ENCODE peak calls at places on chromosome 12, in five cellular contexts. One of them, this sample, is unnamed.

GRCh38 chr12:6092784-6093722 is 31.4 kb downstream of the VWF start:
- DNase-seq in HepG2: no peak
- DNase-seq in GM12878: no peak
- DNase-seq in HEK293T: no peak
- DNase-seq in H1: no peak
- DNase-seq in this sample: no peak

GRCh38 chr12:74021937-74022336 is 515.7 kb upstream of the ATXN7L3B start:
- DNase-seq in HEK293T: peak
- DNase-seq in GM12878: no peak
- DNase-seq in H1: peak
- DNase-seq in HepG2: peak
- DNase-seq in this sample: peak

GRCh38 chr12:4293299-4293941 is 19.9 kb downstream of the CCND2 start:
- DNase-seq in HepG2: no peak
- DNase-seq in H1: no peak
- DNase-seq in GM12878: no peak
- DNase-seq in HEK293T: no peak
- DNase-seq in this sample: no peak

GRCh38 chr12:126027816-126028215 is 962.6 kb downstream of the AACS start:
- DNase-seq in HepG2: no peak
- DNase-seq in H1: no peak
- DNase-seq in GM12878: no peak
- DNase-seq in HEK293T: no peak
- DNase-seq in this sample: no peak

GRCh38 chr12:92424338-92424737 is 278.5 kb upstream of the PLEKHG7 start:
- DNase-seq in H1: peak
- DNase-seq in HepG2: no peak
- DNase-seq in GM12878: no peak
- DNase-seq in HEK293T: no peak
- DNase-seq in this sample: peak

GRCh38 chr12:96227365-96228106 is 33.4 kb downstream of the ELK3 start:
- DNase-seq in H1: no peak
- DNase-seq in HEK293T: no peak
- DNase-seq in GM12878: no peak
- DNase-seq in HepG2: no peak
- DNase-seq in this sample: no peak

GRCh38 chr12:64390275-64390851 is at the start of gene C12orf56:
- DNase-seq in HepG2: no peak
- DNase-seq in GM12878: no peak
- DNase-seq in H1: no peak
- DNase-seq in HEK293T: no peak
- DNase-seq in this sample: no peak

GRCh38 chr12:75656650-75657049 is 145.2 kb upstream of the KRR1 start:
- DNase-seq in H1: no peak
- DNase-seq in GM12878: no peak
- DNase-seq in HEK293T: no peak
- DNase-seq in HepG2: peak
- DNase-seq in this sample: no peak

GRCh38 chr12:109253913-109254544 is 55.1 kb downstream of the FOXN4 start:
- DNase-seq in HepG2: no peak
- DNase-seq in H1: no peak
- DNase-seq in GM12878: no peak
- DNase-seq in HEK293T: no peak
- DNase-seq in this sample: no peak

GRCh38 chr12:20369164-20370000 is 1.0 kb downstream of the PDE3A start:
- DNase-seq in HEK293T: peak
- DNase-seq in GM12878: no peak
- DNase-seq in H1: peak
- DNase-seq in HepG2: no peak
- DNase-seq in this sample: peak

GRCh38 chr12:9760699-9761406 is at the start of gene CD69:
- DNase-seq in GM12878: peak
- DNase-seq in H1: no peak
- DNase-seq in HepG2: no peak
- DNase-seq in HEK293T: no peak
- DNase-seq in this sample: no peak

GRCh38 chr12:80697270-80697887 is 10.1 kb upstream of the MYF6 start:
- DNase-seq in HepG2: no peak
- DNase-seq in GM12878: no peak
- DNase-seq in HEK293T: no peak
- DNase-seq in H1: no peak
- DNase-seq in this sample: no peak

GRCh38 chr12:67772276-67773169 is 124.0 kb downstream of the DYRK2 start:
- DNase-seq in HEK293T: peak
- DNase-seq in HepG2: no peak
- DNase-seq in H1: peak
- DNase-seq in GM12878: no peak
- DNase-seq in this sample: peak

GRCh38 chr12:85831327-85831990 is 4.8 kb downstream of the RASSF9 start:
- DNase-seq in GM12878: no peak
- DNase-seq in H1: no peak
- DNase-seq in HepG2: no peak
- DNase-seq in HEK293T: no peak
- DNase-seq in this sample: no peak

GRCh38 chr12:63955831-63956685 is 111.6 kb downstream of the SRGAP1 start:
- DNase-seq in HepG2: no peak
- DNase-seq in H1: no peak
- DNase-seq in HEK293T: no peak
- DNase-seq in GM12878: no peak
- DNase-seq in this sample: no peak

GRCh38 chr12:114626-115211 is 48.2 kb downstream of the IQSEC3 start:
- DNase-seq in HEK293T: no peak
- DNase-seq in GM12878: no peak
- DNase-seq in H1: no peak
- DNase-seq in HepG2: no peak
- DNase-seq in this sample: no peak

GRCh38 chr12:1629338-1630080 is 478 bp downstream of the WNT5B start:
- DNase-seq in GM12878: no peak
- DNase-seq in HepG2: peak
- DNase-seq in H1: no peak
- DNase-seq in HEK293T: no peak
- DNase-seq in this sample: no peak

GRCh38 chr12:1628671-1629337 is at the start of gene WNT5B:
- DNase-seq in H1: no peak
- DNase-seq in GM12878: no peak
- DNase-seq in HepG2: no peak
- DNase-seq in HEK293T: no peak
- DNase-seq in this sample: no peak

GRCh38 chr12:1630827-1631591 is 2.0 kb downstream of the WNT5B start:
- DNase-seq in HepG2: peak
- DNase-seq in HEK293T: no peak
- DNase-seq in H1: no peak
- DNase-seq in GM12878: no peak
- DNase-seq in this sample: no peak

GRCh38 chr12:1632702-1633101 is 3.7 kb downstream of the WNT5B start:
- DNase-seq in H1: no peak
- DNase-seq in HepG2: no peak
- DNase-seq in GM12878: no peak
- DNase-seq in HEK293T: no peak
- DNase-seq in this sample: no peak

DNA sequence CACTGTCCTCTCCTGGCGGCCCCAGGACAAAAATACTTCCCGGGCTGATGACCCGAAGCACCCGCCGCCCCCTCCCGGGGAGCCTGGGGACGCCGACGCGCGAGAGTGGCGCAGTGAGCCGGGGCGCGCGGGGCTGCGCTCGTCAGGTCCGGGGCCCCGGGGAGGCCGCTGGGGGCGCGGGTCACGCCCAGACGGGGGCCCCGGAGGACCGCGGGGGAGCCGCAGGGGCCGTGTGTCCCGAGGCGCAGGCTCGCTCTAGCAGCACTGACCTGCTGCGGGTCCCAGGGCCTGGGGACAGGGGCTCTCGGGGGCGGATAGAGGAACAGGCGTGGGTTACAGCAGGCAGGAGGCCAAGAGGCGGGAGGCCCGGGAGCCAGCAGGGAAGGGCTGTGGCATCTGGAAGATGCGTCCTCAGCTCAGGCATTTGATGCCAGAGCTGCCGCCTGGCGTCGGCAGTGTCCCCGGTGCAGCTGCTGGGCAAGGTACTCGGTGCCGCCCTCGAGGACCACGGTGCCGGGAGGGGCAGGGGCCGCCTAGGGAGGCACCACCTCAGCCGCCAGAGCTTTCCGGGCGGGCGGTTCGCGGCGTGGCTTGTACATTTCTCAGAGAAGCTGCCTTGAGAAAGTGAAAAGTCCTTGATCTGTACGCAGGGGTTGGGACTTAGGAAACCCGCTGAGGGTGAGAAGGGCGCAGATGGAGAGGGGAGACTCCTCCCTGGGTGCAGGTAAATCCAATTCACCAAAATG is 1.2 kb downstream of the WNT5B start:
- DNase-seq in GM12878: no peak
- DNase-seq in H1: no peak
- DNase-seq in HEK293T: no peak
- DNase-seq in HepG2: no peak
- DNase-seq in this sample: no peak
- TF ChIP-seq SUZ12 in GM12878: peak
- TF ChIP-seq SUZ12 in H1: no peak
- TF ChIP-seq SUZ12 in HEK293T: no peak
- TF ChIP-seq SUZ12 in HepG2: no peak
- TF ChIP-seq SUZ12 in this sample: peak

GRCh38 chr12:40145896-40146295 is 40.0 kb upstream of the SLC2A13 start:
- DNase-seq in H1: no peak
- DNase-seq in GM12878: no peak
- DNase-seq in HepG2: no peak
- DNase-seq in HEK293T: no peak
- DNase-seq in this sample: no peak
- TF ChIP-seq SUZ12 in H1: no peak
- TF ChIP-seq SUZ12 in GM12878: no peak
- TF ChIP-seq SUZ12 in HepG2: no peak
- TF ChIP-seq SUZ12 in HEK293T: no peak
- TF ChIP-seq SUZ12 in this sample: no peak

GRCh38 chr12:70277973-70278372 is 34.7 kb downstream of the CNOT2 start:
- DNase-seq in H1: no peak
- DNase-seq in HEK293T: no peak
- DNase-seq in GM12878: no peak
- DNase-seq in HepG2: no peak
- DNase-seq in this sample: no peak
- TF ChIP-seq SUZ12 in H1: no peak
- TF ChIP-seq SUZ12 in HEK293T: no peak
- TF ChIP-seq SUZ12 in GM12878: no peak
- TF ChIP-seq SUZ12 in HepG2: no peak
- TF ChIP-seq SUZ12 in this sample: no peak

GRCh38 chr12:116365606-116366455 is 88.3 kb upstream of the MED13L start:
- DNase-seq in H1: no peak
- DNase-seq in HepG2: no peak
- DNase-seq in GM12878: no peak
- DNase-seq in HEK293T: no peak
- DNase-seq in this sample: no peak

GRCh38 chr12:116365114-116365513 is 87.6 kb upstream of the MED13L start:
- DNase-seq in GM12878: no peak
- DNase-seq in H1: no peak
- DNase-seq in HepG2: no peak
- DNase-seq in HEK293T: no peak
- DNase-seq in this sample: no peak

GRCh38 chr12:116368196-116369194 is 91.0 kb upstream of the MED13L start:
- DNase-seq in HEK293T: no peak
- DNase-seq in H1: no peak
- DNase-seq in HepG2: no peak
- DNase-seq in GM12878: no peak
- DNase-seq in this sample: no peak

GRCh38 chr12:116366456-116366776 is 88.9 kb upstream of the MED13L start:
- DNase-seq in HepG2: no peak
- DNase-seq in GM12878: no peak
- DNase-seq in H1: no peak
- DNase-seq in HEK293T: no peak
- DNase-seq in this sample: no peak

GRCh38 chr12:116366824-116367223 is 89.3 kb upstream of the MED13L start:
- DNase-seq in HepG2: no peak
- DNase-seq in GM12878: no peak
- DNase-seq in HEK293T: no peak
- DNase-seq in H1: no peak
- DNase-seq in this sample: no peak
- TF ChIP-seq SUZ12 in HepG2: no peak
- TF ChIP-seq SUZ12 in GM12878: no peak
- TF ChIP-seq SUZ12 in HEK293T: no peak
- TF ChIP-seq SUZ12 in H1: no peak
- TF ChIP-seq SUZ12 in this sample: no peak

DNA sequence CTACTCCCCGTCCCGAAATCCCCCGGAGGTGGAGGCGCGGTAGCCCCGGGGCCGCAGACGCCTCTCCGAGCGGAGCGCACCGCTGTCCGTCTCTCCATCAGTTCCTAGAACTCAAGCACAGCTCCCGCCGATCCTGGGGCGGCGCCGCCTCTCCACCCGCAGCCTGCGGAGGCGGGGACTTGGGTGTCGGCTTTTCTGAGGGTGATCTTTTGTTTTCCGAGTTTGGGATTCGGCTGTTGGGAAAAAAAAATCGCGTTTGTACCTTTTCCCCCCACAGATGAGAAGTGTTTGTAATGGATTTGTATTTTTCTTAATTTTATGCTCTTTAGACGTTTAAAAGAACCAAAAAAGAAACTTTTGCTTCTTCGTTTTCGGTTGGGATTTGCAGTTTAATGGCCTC is 26.6 kb downstream of the LRCOL1 start:
- DNase-seq in H1: no peak
- DNase-seq in HepG2: no peak
- DNase-seq in GM12878: no peak
- DNase-seq in HEK293T: no peak
- DNase-seq in this sample: no peak
- TF ChIP-seq SUZ12 in H1: no peak
- TF ChIP-seq SUZ12 in HepG2: no peak
- TF ChIP-seq SUZ12 in GM12878: no peak
- TF ChIP-seq SUZ12 in HEK293T: no peak
- TF ChIP-seq SUZ12 in this sample: no peak

GRCh38 chr12:32034045-32034444 is 72.6 kb upstream of the BICD1 start:
- DNase-seq in HEK293T: no peak
- DNase-seq in GM12878: no peak
- DNase-seq in H1: no peak
- DNase-seq in HepG2: no peak
- DNase-seq in this sample: no peak
- TF ChIP-seq SUZ12 in HEK293T: no peak
- TF ChIP-seq SUZ12 in GM12878: no peak
- TF ChIP-seq SUZ12 in H1: no peak
- TF ChIP-seq SUZ12 in HepG2: no peak
- TF ChIP-seq SUZ12 in this sample: no peak

This sample was measured in NT2/D1.